ENCODE peak calls at places on chromosomes 13 and 19, in five cellular contexts. C is ovary; G is CD4-positive, CD25-positive, alpha-beta regulatory T cell; H is tibial nerve; R is BE2C. X is an unnamed sample.
A peak's percentile ranks its signal among the peaks of the same experiment; 100 is the strongest.

GRCh38 chr13:36033035-36033434 is 98.1 kb downstream of the DCLK1 start:
- DNase-seq in R (no peak), G (no peak), H (no peak), C (no peak), X (no peak)

GRCh38 chr19:16319466-16319865 is 5.2 kb upstream of the KLF2 start:
- DNase-seq in C (no peak), G (no peak), R (no peak), H (no peak), X (no peak)

GRCh38 chr19:31694761-31695160 is 345.5 kb upstream of the TSHZ3 start:
- DNase-seq in G (no peak), R (no peak), H (no peak), C (no peak), X (no peak)

GRCh38 chr13:34161829-34162544 is 344.0 kb downstream of the RFC3 start:
- DNase-seq in H (no peak), C (no peak), R (no peak), G (no peak), X (no peak)

GRCh38 chr19:16380943-16381755 is 56.5 kb downstream of the KLF2 start:
- DNase-seq in H (no peak), C (peak; percentile 18), R (no peak), G (no peak), X (no peak)

GRCh38 chr19:55085923-55086715 is 10.4 kb downstream of the EPS8L1 start:
- DNase-seq in C (no peak), R (no peak), H (no peak), G (no peak), X (no peak)

GRCh38 chr13:113938716-113939115 is 35.2 kb downstream of the C13orf46 start:
- DNase-seq in G (no peak), R (no peak), H (no peak), C (no peak), X (no peak)

GRCh38 chr13:112442483-112443090 is 66.4 kb downstream of the SPACA7 start:
- DNase-seq in C (no peak), H (no peak), G (no peak), R (no peak), X (no peak)

GRCh38 chr13:39058040-39058439 is 19.8 kb downstream of the NHLRC3 start:
- DNase-seq in G (no peak), R (no peak), H (no peak), C (no peak), X (no peak)

GRCh38 chr19:3722443-3723109 is 14.4 kb downstream of the TJP3 start:
- DNase-seq in C (no peak), R (no peak), H (no peak), G (no peak), X (no peak)

GRCh38 chr19:57559404-57560025 is at the start of gene ZNF550:
- DNase-seq in G (peak; percentile 77), C (peak; percentile 88), H (peak; percentile 87), R (peak; percentile 91), X (peak; percentile 93)
- H3K4me1 ChIP-seq in G (peaks cover 26% of the 10 kb centered on the region), C (peaks cover 6% of the 10 kb centered on the region), H (peaks cover 6% of the 10 kb centered on the region), R (no peaks in the 10 kb centered on the region), X (peaks cover 31% of the 10 kb centered on the region)

DNA sequence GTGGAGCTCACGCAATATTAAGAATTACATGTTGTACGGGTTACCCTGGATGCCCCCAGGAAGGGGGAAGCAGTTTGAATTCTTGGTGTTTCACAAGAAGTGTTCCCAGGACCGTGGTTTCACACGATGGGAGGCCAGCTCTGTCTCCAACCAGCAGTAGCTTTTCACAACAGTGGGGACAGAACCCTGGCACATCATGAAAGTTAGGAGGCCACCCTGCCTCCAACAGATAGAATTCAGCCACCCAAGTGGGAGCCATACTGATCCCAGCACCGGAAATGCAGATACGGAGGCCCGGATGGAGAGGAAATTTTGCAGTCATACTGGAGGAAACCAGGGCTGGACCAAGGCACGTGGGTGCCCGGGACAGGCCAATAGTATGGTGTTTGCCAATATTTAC is 8.8 kb downstream of the FLT1 start:
- DNase-seq in H (no peak), C (no peak), G (no peak), R (no peak), X (no peak)
- H3K4me1 ChIP-seq in H (no peaks in the 10 kb centered on the region), C (no peaks in the 10 kb centered on the region), G (no peaks in the 10 kb centered on the region), R (no peaks in the 10 kb centered on the region), X (peaks cover 69% of the 10 kb centered on the region)

GRCh38 chr13:32248789-32249188 is 66.4 kb downstream of the ZAR1L start:
- DNase-seq in G (no peak), C (no peak), R (no peak), H (no peak), X (no peak)
- H3K4me1 ChIP-seq in G (no peaks in the 10 kb centered on the region), C (no peaks in the 10 kb centered on the region), R (no peaks in the 10 kb centered on the region), H (no peaks in the 10 kb centered on the region), X (peaks cover 28% of the 10 kb centered on the region)

DNA sequence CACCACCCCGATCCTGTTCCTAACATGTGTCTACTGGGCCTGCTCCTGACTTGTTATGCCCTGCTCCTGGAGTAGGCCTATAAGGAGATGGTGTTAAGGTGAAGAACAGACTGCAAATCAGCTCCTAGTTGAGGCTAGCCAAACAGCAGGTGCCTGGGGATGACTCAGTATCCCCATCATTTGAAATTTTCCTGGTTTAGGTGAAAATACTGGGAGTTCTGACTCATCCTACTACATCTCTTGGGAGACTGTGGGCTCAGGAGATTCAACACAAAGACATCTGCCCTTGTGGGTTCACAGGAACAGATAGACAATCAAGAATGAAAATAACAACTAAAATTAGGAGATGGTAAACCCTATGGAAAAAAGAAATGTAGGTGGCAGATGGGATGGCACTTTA is 41.2 kb downstream of the BRD4 start:
- DNase-seq in C (no peak), R (no peak), G (no peak), H (no peak), X (no peak)
- H3K4me1 ChIP-seq in C (peaks cover 43% of the 10 kb centered on the region), R (peaks cover 50% of the 10 kb centered on the region), G (peaks cover 98% of the 10 kb centered on the region), H (peaks cover 93% of the 10 kb centered on the region), X (peaks cover 48% of the 10 kb centered on the region)

GRCh38 chr19:29528946-29529645 is 3.3 kb downstream of the VSTM2B start:
- DNase-seq in R (no peak), H (no peak), C (no peak), G (no peak), X (no peak)
- H3K4me1 ChIP-seq in R (no peaks in the 10 kb centered on the region), H (peaks cover 13% of the 10 kb centered on the region), C (peaks cover 6% of the 10 kb centered on the region), G (peaks cover 30% of the 10 kb centered on the region), X (peaks cover 35% of the 10 kb centered on the region)